ENCODE peak calls at places on chromosome 1, in six cellular contexts. E is AG04450; V is HEK293T; J is stimulated activated CD4-positive, alpha-beta T cell treated with anti-CD3 and anti-CD28 coated beads, Interleukin-15, amount 100 ng/mL, for 1 hour; X is fibroblast of pulmonary artery; S is Caco-2. H is an unnamed sample.

GRCh38 chr1:59903136-59903754 is 23.3 kb downstream of the CYP2J2 start:
- DNase-seq in E (no peak), V (peak; percentile 75), J (no peak), X (peak; percentile 18), S (peak; percentile 32), H (no peak)

GRCh38 chr1:192350351-192350750 is 33.6 kb downstream of the RGS21 start:
- DNase-seq in E (no peak), V (no peak), J (no peak), X (no peak), S (no peak), H (no peak)

GRCh38 chr1:101190441-101190840 is 46.4 kb upstream of the S1PR1 start:
- DNase-seq in E (no peak), V (no peak), J (no peak), X (peak; percentile 53), S (no peak), H (no peak)

GRCh38 chr1:160083968-160084770 is 2.8 kb downstream of the KCNJ9 start:
- DNase-seq in E (no peak), V (no peak), J (peak; percentile 57), X (peak; percentile 34), S (peak; percentile 50), H (peak; percentile 43)

GRCh38 chr1:61083014-61083798 is 845 bp downstream of the NFIA start:
- DNase-seq in E (no peak), V (peak; percentile 48), J (no peak), X (no peak), S (peak; percentile 20), H (peak; percentile 49)

GRCh38 chr1:117631361-117631760 is 25.5 kb downstream of the TENT5C start:
- DNase-seq in E (no peak), V (no peak), J (no peak), X (no peak), S (peak; percentile 41), H (no peak)

GRCh38 chr1:156692958-156693857 is 12.2 kb downstream of the CRABP2 start:
- DNase-seq in E (no peak), V (peak; percentile 59), J (no peak), X (no peak), S (peak; percentile 79), H (peak; percentile 81)

GRCh38 chr1:48526045-48526714 is 54.2 kb upstream of the SPATA6 start:
- DNase-seq in E (no peak), V (no peak), J (no peak), X (peak; percentile 70), S (no peak), H (no peak)

GRCh38 chr1:200968469-200969410 is 54.8 kb downstream of the KIF21B start:
- DNase-seq in E (no peak), V (no peak), J (no peak), X (no peak), S (no peak), H (no peak)

GRCh38 chr1:36516372-36517018 is 33.8 kb upstream of the CSF3R start:
- DNase-seq in E (no peak), V (peak; percentile 83), J (no peak), X (peak; percentile 63), S (peak; percentile 34), H (peak; percentile 87)

GRCh38 chr1:51157411-51157810 is 55.4 kb downstream of the C1orf185 start:
- DNase-seq in E (no peak), V (no peak), J (no peak), X (no peak), S (no peak), H (no peak)

GRCh38 chr1:156212130-156212529 is 677 bp upstream of the PMF1 start:
- DNase-seq in E (no peak), V (no peak), J (no peak), X (no peak), S (no peak), H (no peak)

GRCh38 chr1:163068716-163069115 is 445 bp upstream of the RGS4 start:
- DNase-seq in E (no peak), V (no peak), J (no peak), X (peak; percentile 76), S (no peak), H (no peak)

GRCh38 chr1:210989949-210990348 is 144.0 kb downstream of the KCNH1 start:
- DNase-seq in E (no peak), V (no peak), J (no peak), X (no peak), S (no peak), H (no peak)

GRCh38 chr1:95021085-95021484 is 51.7 kb downstream of the ALG14 start:
- DNase-seq in E (no peak), V (no peak), J (no peak), X (no peak), S (no peak), H (no peak)

H was measured in K562.